ENCODE peak calls at places on chromosomes 11 and 22, in ten cellular contexts. N is left ventricle myocardium inferior; H is A673; S is esophagus squamous epithelium; V is ovary; J is cardiac muscle cell; Q is IMR-90; F is effector memory CD4-positive, alpha-beta T cell; K is GM23338; L is neural progenitor cell. G is an unnamed sample. For H3K4me1 and H3K27me3, the result is how much of the 10 kb centered on the place peaks cover.

GRCh38 chr11:32312865-32313403 is 122.4 kb downstream of the WT1 start:
- DNase-seq in K (peak), N (no peak), J (peak), F (no peak), L (peak), V (peak), S (no peak), H (peak), Q (peak), G (peak)

GRCh38 chr11:108551653-108552462 is 41.7 kb downstream of the EXPH5 start:
- DNase-seq in S (no peak), Q (peak), K (no peak), L (peak), H (no peak), N (no peak), F (no peak), V (no peak), J (peak), G (peak)

GRCh38 chr11:2301631-2302272 is at the start of the genes C11orf21 and TSPAN32:
- DNase-seq in L (no peak), F (peak), N (peak), K (no peak), V (peak), S (no peak), J (peak), Q (peak), H (no peak), G (no peak)

GRCh38 chr22:29320546-29320945 is 5.0 kb upstream of the RASL10A start:
- DNase-seq in F (no peak), V (no peak), J (no peak), L (no peak), H (no peak), N (no peak), K (no peak), S (no peak), Q (no peak), G (no peak)

GRCh38 chr11:134149371-134149770 is 74.4 kb downstream of the NCAPD3 start:
- DNase-seq in L (no peak), J (no peak), V (no peak), F (no peak), K (no peak), H (no peak), S (no peak), Q (no peak), N (no peak), G (no peak)

GRCh38 chr11:126140932-126141291 is 70.5 kb downstream of the RPUSD4 start:
- DNase-seq in F (no peak), N (peak), K (no peak), H (peak), V (peak), J (no peak), Q (peak), L (no peak), S (no peak), G (peak)

GRCh38 chr22:30116362-30117117 is 36.3 kb downstream of the HORMAD2 start:
- DNase-seq in V (no peak), J (no peak), H (no peak), F (no peak), N (no peak), K (no peak), L (peak), S (no peak), Q (peak), G (no peak)

GRCh38 chr11:942853-943252 is 17.2 kb downstream of the AP2A2 start:
- DNase-seq in F (no peak), S (no peak), H (no peak), N (no peak), Q (peak), K (no peak), L (peak), J (no peak), V (no peak), G (no peak)

GRCh38 chr11:75849917-75850316 is 34.9 kb downstream of the UVRAG start:
- DNase-seq in L (no peak), S (no peak), K (no peak), J (no peak), N (no peak), Q (no peak), F (no peak), V (no peak), H (peak), G (no peak)

GRCh38 chr22:49413551-49413950 is 414.1 kb downstream of the BRD1 start:
- DNase-seq in V (no peak), H (no peak), F (no peak), J (no peak), S (no peak), N (no peak), L (peak), Q (no peak), K (no peak), G (no peak)

GRCh38 chr11:86848132-86848531 is 47.8 kb downstream of the PRSS23 start:
- DNase-seq in F (no peak), N (no peak), Q (no peak), V (no peak), J (no peak), S (no peak), K (no peak), L (no peak), H (no peak), G (no peak)

GRCh38 chr11:100624346-100624745 is 62.7 kb upstream of the ARHGAP42 start:
- DNase-seq in Q (peak), S (no peak), K (no peak), L (no peak), V (no peak), H (no peak), J (no peak), F (no peak), N (no peak), G (no peak)

GRCh38 chr11:27754035-27755017 is 54.1 kb upstream of the BDNF start:
- DNase-seq in H (peak), S (no peak), Q (peak), V (no peak), J (no peak), N (no peak), L (no peak), K (no peak), F (no peak), G (no peak)

GRCh38 chr11:6546735-6547134 is 49.7 kb downstream of the DNHD1 start:
- DNase-seq in S (no peak), Q (no peak), V (no peak), K (no peak), N (no peak), F (no peak), J (no peak), L (no peak), H (no peak), G (no peak)

GRCh38 chr11:121452609-121453150 is at the start of gene SORL1-AS1:
- DNase-seq in L (peak), V (no peak), S (no peak), F (peak), H (no peak), N (no peak), J (no peak), K (peak), Q (peak), G (no peak)

GRCh38 chr11:93652161-93652597 is 9.3 kb upstream of the CEP295 start:
- DNase-seq in N (no peak), V (no peak), S (no peak), Q (peak), H (peak), L (peak), F (no peak), K (peak), J (peak), G (peak)

GRCh38 chr11:86374121-86374520 is 566 bp upstream of the CCDC81 start:
- DNase-seq in J (peak), K (no peak), H (no peak), L (no peak), Q (no peak), F (no peak), N (no peak), S (no peak), V (no peak), G (no peak)

GRCh38 chr11:76622481-76623094 is 48.0 kb downstream of the LRRC32 start:
- DNase-seq in Q (no peak), F (no peak), H (no peak), S (no peak), K (no peak), L (no peak), V (no peak), N (no peak), J (no peak), G (no peak)

GRCh38 chr11:34915136-34916013 is 804 bp downstream of the APIP start:
- DNase-seq in Q (peak), S (no peak), L (no peak), N (no peak), H (peak), K (no peak), J (no peak), V (no peak), F (no peak), G (no peak)

DNA sequence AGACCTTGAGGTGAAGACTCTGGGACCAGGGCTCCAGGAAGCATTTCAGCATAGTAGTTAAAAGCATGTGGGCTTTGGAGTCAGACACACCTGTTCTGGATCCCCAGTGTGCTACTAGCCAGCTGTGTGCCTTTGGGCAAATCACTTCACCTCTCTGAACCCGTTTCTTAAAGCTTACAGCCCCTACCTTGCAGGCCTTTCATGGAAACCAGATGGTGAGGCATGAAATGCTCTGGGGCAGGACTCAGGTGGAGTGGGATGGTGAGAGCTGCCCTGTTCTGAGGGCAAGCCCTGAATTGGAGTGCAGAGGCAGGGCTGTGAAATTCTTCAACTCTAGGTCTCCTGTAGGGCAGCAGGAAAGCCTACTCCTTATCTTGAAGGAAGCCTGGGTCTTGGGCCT is 10.5 kb downstream of the UCP2 start:
- DNase-seq in L (no peak), J (no peak), Q (no peak), K (no peak), H (no peak), V (no peak), N (no peak), F (no peak), S (no peak), G (no peak)
- H3K4me1 ChIP-seq in L (under half), J (under half), Q (under half), K (under half), H (under half), V (under half), N (under half), F (half or more), S (under half), G (under half)

GRCh38 chr11:61510178-61510979 is 1.8 kb downstream of the LRRC10B start:
- DNase-seq in S (no peak), J (no peak), V (no peak), F (no peak), N (no peak), H (peak), K (no peak), L (no peak), Q (no peak), G (no peak)
- H3K4me3 ChIP-seq in S (no peak), J (no peak), V (no peak), F (no peak), N (peak), H (no peak), K (peak), L (no peak), Q (no peak), G (no peak)

DNA sequence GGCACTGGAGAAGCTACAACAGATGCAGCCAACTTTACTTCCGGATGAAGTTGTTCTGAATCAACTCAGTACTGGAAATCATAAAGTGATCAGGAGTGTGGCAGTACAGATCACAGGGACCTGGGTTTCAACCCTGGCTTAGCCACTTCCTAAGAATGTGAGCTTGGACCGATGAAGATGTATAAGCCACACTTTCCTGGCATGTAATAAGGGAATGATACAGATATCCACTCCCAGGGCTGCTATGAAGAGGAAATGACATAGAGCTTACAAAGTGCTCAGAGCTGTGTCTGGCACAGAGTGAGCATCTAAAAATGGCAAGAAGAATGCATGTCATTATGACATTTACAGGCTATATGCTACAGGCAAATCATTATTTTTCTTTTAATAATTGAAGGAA is 378.7 kb downstream of the NTM start:
- DNase-seq in Q (peak), F (no peak), H (peak), N (no peak), K (no peak), S (no peak), V (no peak), J (no peak), L (no peak), G (no peak)
- H3K27me3 ChIP-seq in Q (under half), F (under half), H (under half), N (half or more), K (under half), S (under half), V (under half), J (under half), L (under half), G (under half)

GRCh38 chr22:37749831-37750595 is 53.2 kb downstream of the TRIOBP start:
- DNase-seq in K (no peak), V (no peak), S (no peak), N (peak), H (no peak), Q (peak), F (no peak), L (no peak), J (peak), G (no peak)
- H3K4me1 ChIP-seq in K (under half), V (half or more), S (half or more), N (half or more), H (under half), Q (half or more), F (under half), L (under half), J (under half), G (under half)

GRCh38 chr11:117871160-117871559 is 5.3 kb downstream of the FXYD6 start:
- DNase-seq in N (no peak), K (no peak), H (no peak), L (no peak), F (no peak), S (no peak), J (no peak), V (no peak), Q (no peak), G (no peak)

GRCh38 chr11:117868815-117869642 is 7.4 kb downstream of the FXYD6 start:
- DNase-seq in H (no peak), K (peak), L (no peak), V (no peak), N (no peak), Q (no peak), J (no peak), S (no peak), F (no peak), G (no peak)

GRCh38 chr11:117870176-117870952 is 6.1 kb downstream of the FXYD6 start:
- DNase-seq in H (no peak), F (no peak), V (no peak), K (peak), Q (no peak), J (peak), N (no peak), S (no peak), L (peak), G (peak)

GRCh38 chr11:117866526-117866925 is 9.9 kb downstream of the FXYD6 start:
- DNase-seq in L (no peak), J (no peak), H (no peak), S (no peak), V (no peak), F (no peak), N (no peak), Q (no peak), K (no peak), G (no peak)

GRCh38 chr11:117868088-117868487 is 8.4 kb downstream of the FXYD6 start:
- DNase-seq in L (no peak), V (no peak), J (no peak), Q (no peak), F (no peak), K (no peak), H (no peak), S (no peak), N (no peak), G (no peak)
- H3K4me3 ChIP-seq in L (no peak), V (no peak), J (no peak), Q (no peak), F (no peak), K (no peak), H (no peak), S (no peak), N (no peak), G (no peak)

GRCh38 chr11:71370020-71370747 is 78.0 kb downstream of the DHCR7 start:
- DNase-seq in F (no peak), L (no peak), J (no peak), V (no peak), Q (no peak), N (no peak), S (no peak), K (no peak), H (no peak), G (no peak)

GRCh38 chr11:71372693-71373657 is 75.2 kb downstream of the DHCR7 start:
- DNase-seq in F (no peak), Q (peak), V (no peak), L (peak), H (no peak), K (peak), S (no peak), J (peak), N (no peak), G (no peak)

GRCh38 chr11:71371674-71372069 is 76.5 kb downstream of the DHCR7 start:
- DNase-seq in H (no peak), K (no peak), Q (no peak), V (no peak), L (no peak), S (no peak), N (no peak), J (no peak), F (no peak), G (no peak)

GRCh38 chr11:71369411-71369810 is 78.8 kb downstream of the DHCR7 start:
- DNase-seq in Q (no peak), F (no peak), K (no peak), V (no peak), L (no peak), H (no peak), N (no peak), J (no peak), S (no peak), G (no peak)

GRCh38 chr11:71370895-71371673 is 77.1 kb downstream of the DHCR7 start:
- DNase-seq in F (no peak), J (no peak), Q (no peak), S (no peak), N (no peak), V (no peak), K (peak), H (no peak), L (peak), G (no peak)
- H3K27me3 ChIP-seq in F (under half), J (under half), Q (under half), S (under half), N (half or more), V (under half), K (under half), H (under half), L (under half), G (under half)